ENCODE peak calls at places on chromosomes 1 and 21, in seven cellular contexts. Q, G, Z, P, U, V and L are unnamed samples.

GRCh38 chr1:207981976-207982375 is 71.1 kb upstream of the CD34 start:
- DNase-seq in U (no peak), Q (no peak), Z (no peak), V (peak), G (no peak), P (peak), L (no peak)

GRCh38 chr1:24930703-24931480 is 816 bp upstream of the RUNX3 start:
- DNase-seq in U (no peak), G (no peak), Z (peak), V (no peak), P (no peak), Q (no peak), L (no peak)

GRCh38 chr1:35111106-35111505 is 31.9 kb downstream of the ZMYM1 start:
- DNase-seq in P (peak), Z (peak), V (no peak), U (no peak), Q (no peak), G (no peak), L (peak)

GRCh38 chr1:16155537-16156410 is at the start of gene EPHA2:
- DNase-seq in P (peak), U (peak), V (peak), Z (peak), Q (no peak), G (no peak), L (peak)

GRCh38 chr1:184972281-184973055 is 1.8 kb downstream of the NIBAN1 start:
- DNase-seq in P (peak), Z (peak), G (no peak), V (no peak), U (no peak), Q (no peak), L (peak)

GRCh38 chr1:222852326-222852725 is 37.5 kb downstream of the DISP1 start:
- DNase-seq in G (no peak), P (peak), U (no peak), Q (no peak), V (no peak), Z (no peak), L (peak)

GRCh38 chr1:216293673-216294072 is 129.6 kb downstream of the USH2A start:
- DNase-seq in Q (no peak), U (peak), V (peak), P (peak), G (no peak), Z (peak), L (peak)

GRCh38 chr1:204348722-204349121 is 11.0 kb downstream of the PLEKHA6 start:
- DNase-seq in P (peak), Z (peak), G (no peak), U (peak), Q (no peak), V (peak), L (no peak)

GRCh38 chr1:177351361-177352108 is 180.8 kb downstream of the BRINP2 start:
- DNase-seq in V (no peak), G (no peak), Q (no peak), U (no peak), P (peak), Z (peak), L (no peak)

GRCh38 chr21:42455754-42456440 is 40.1 kb downstream of the RSPH1 start:
- DNase-seq in Z (no peak), P (no peak), Q (no peak), V (no peak), G (no peak), U (no peak), L (no peak)

GRCh38 chr1:177915641-177916040 is 54.2 kb downstream of the SEC16B start:
- DNase-seq in V (no peak), U (no peak), G (no peak), P (no peak), Q (no peak), Z (no peak), L (no peak)

GRCh38 chr1:18949689-18950414 is 6.6 kb downstream of the IFFO2 start:
- DNase-seq in P (peak), U (no peak), V (no peak), G (no peak), Q (no peak), Z (peak), L (peak)

GRCh38 chr1:240968864-240969263 is 356.9 kb upstream of the GREM2 start:
- DNase-seq in G (no peak), Q (no peak), P (no peak), V (no peak), Z (no peak), U (no peak), L (no peak)

GRCh38 chr1:54081306-54082270 is 28.2 kb downstream of the TCEANC2 start:
- DNase-seq in P (peak), U (peak), V (peak), Q (peak), Z (peak), G (peak), L (peak)

GRCh38 chr1:98049370-98050115 is 128.7 kb upstream of the DPYD start:
- DNase-seq in P (peak), G (no peak), U (no peak), V (no peak), Q (no peak), Z (peak), L (no peak)

GRCh38 chr21:42379425-42380215 is 13.3 kb upstream of the TFF1 start:
- DNase-seq in Q (no peak), V (no peak), U (no peak), G (no peak), Z (no peak), P (no peak), L (no peak)

GRCh38 chr1:36366091-36366661 is 19.5 kb downstream of the STK40 start:
- DNase-seq in Z (peak), G (peak), V (no peak), U (no peak), P (peak), Q (peak), L (peak)

GRCh38 chr1:218344814-218345672 is at the start of gene TGFB2:
- DNase-seq in V (peak), Z (peak), Q (no peak), P (peak), G (no peak), U (peak), L (peak)

GRCh38 chr21:26405071-26405470 is 168.0 kb downstream of the CYYR1 start:
- DNase-seq in Z (peak), U (peak), P (peak), V (no peak), G (no peak), Q (no peak), L (no peak)

GRCh38 chr1:94456736-94457135 is 38.5 kb downstream of the ABCD3 start:
- DNase-seq in U (no peak), V (no peak), P (no peak), Z (no peak), G (no peak), Q (no peak), L (peak)

GRCh38 chr1:182147136-182147815 is 85.8 kb upstream of the ZNF648 start:
- DNase-seq in V (no peak), G (no peak), Z (peak), P (no peak), U (no peak), Q (no peak), L (no peak)

GRCh38 chr1:31272369-31272768 is 24.2 kb downstream of the SNRNP40 start:
- DNase-seq in Q (no peak), U (no peak), G (no peak), Z (no peak), V (no peak), P (no peak), L (no peak)

GRCh38 chr21:27423073-27423472 is 456.2 kb upstream of the ADAMTS5 start:
- DNase-seq in V (peak), G (no peak), Z (peak), Q (no peak), U (peak), P (peak), L (peak)

GRCh38 chr1:161498646-161499045 is 6.6 kb upstream of the FCGR2A start:
- DNase-seq in P (no peak), U (no peak), Z (no peak), G (no peak), V (no peak), Q (no peak), L (no peak)

GRCh38 chr1:198019126-198019525 is 102.0 kb downstream of the LHX9 start:
- DNase-seq in V (no peak), Z (no peak), Q (no peak), G (no peak), P (no peak), U (no peak), L (no peak)

GRCh38 chr1:109821221-109821669 is 57.5 kb upstream of the EPS8L3 start:
- DNase-seq in Q (no peak), Z (peak), P (peak), V (peak), G (no peak), U (peak), L (peak)